ENCODE peak calls at places on chromosomes 12 and 14, in five cellular contexts. S is posterior cingulate gyrus; P is NCI-H1092 treated with DMSO at 0.1 percent for 48 hours; L is stimulated activated CD8-positive, alpha-beta memory T cell treated with anti-CD3 and anti-CD28 coated beads, Interleukin-12 subunit alpha, Interleukin-12 subunit beta, amount 100 ng/mL, for 1 hour; K is neuronal stem cell. M is an unnamed sample.

GRCh38 chr12:110937104-110937641 is 16.8 kb upstream of the MYL2 start:
- DNase-seq in S (peak; percentile 89), P (peak; percentile 6), L (peak; percentile 30), K (peak; percentile 62), M (peak; percentile 32)

GRCh38 chr14:56247495-56248087 is 129.4 kb downstream of the PELI2 start:
- DNase-seq in S (no peak), P (no peak), L (no peak), K (no peak), M (no peak)

GRCh38 chr12:3432176-3432742 is 58.7 kb upstream of the PRMT8 start:
- DNase-seq in S (no peak), P (no peak), L (no peak), K (no peak), M (no peak)

GRCh38 chr14:36238666-36239363 is 62.3 kb upstream of the PTCSC3 start:
- DNase-seq in S (no peak), P (no peak), L (no peak), K (no peak), M (no peak)

GRCh38 chr12:114919479-114919878 is 235.5 kb upstream of the TBX3 start:
- DNase-seq in S (no peak), P (no peak), L (no peak), K (no peak), M (no peak)

GRCh38 chr12:13377698-13378097 is 181.2 kb downstream of the EMP1 start:
- DNase-seq in S (no peak), P (no peak), L (no peak), K (no peak), M (no peak)

GRCh38 chr12:113973109-113973904 is 7.2 kb upstream of the RBM19 start:
- DNase-seq in S (no peak), P (no peak), L (no peak), K (no peak), M (no peak)

GRCh38 chr14:101026341-101026740 is 122.8 kb upstream of the RTL1 start:
- DNase-seq in S (no peak), P (no peak), L (no peak), K (no peak), M (no peak)

GRCh38 chr14:23125933-23126524 is 7.0 kb upstream of the CEBPE start:
- DNase-seq in S (peak; percentile 76), P (no peak), L (no peak), K (no peak), M (no peak)

GRCh38 chr14:104140463-104141331 is 2.3 kb downstream of the KIF26A start:
- DNase-seq in S (no peak), P (no peak), L (no peak), K (no peak), M (no peak)

GRCh38 chr14:88682495-88683114 is 110.1 kb downstream of the EML5 start:
- DNase-seq in S (no peak), P (no peak), L (no peak), K (no peak), M (no peak)

GRCh38 chr14:72605096-72605920 is 288.6 kb downstream of the DPF3 start:
- DNase-seq in S (no peak), P (no peak), L (no peak), K (no peak), M (no peak)

GRCh38 chr12:57461326-57461903 is 1.8 kb downstream of the GLI1 start:
- DNase-seq in S (no peak), P (no peak), L (no peak), K (peak; percentile 65), M (peak; percentile 46)

GRCh38 chr12:70798016-70798768 is 122.3 kb downstream of the PTPRR start:
- DNase-seq in S (no peak), P (no peak), L (no peak), K (no peak), M (no peak)

GRCh38 chr12:54759751-54760150 is 94.6 kb upstream of the MUCL1 start:
- DNase-seq in S (no peak), P (peak; percentile 51), L (no peak), K (peak; percentile 24), M (peak; percentile 5)

GRCh38 chr14:37588956-37589737 is 5.9 kb downstream of the FOXA1 start:
- DNase-seq in S (no peak), P (peak; percentile 90), L (no peak), K (no peak), M (peak; percentile 56)

GRCh38 chr12:94640134-94640928 is 10.0 kb downstream of the TMCC3 start:
- DNase-seq in S (no peak), P (no peak), L (no peak), K (no peak), M (no peak)

GRCh38 chr14:21041676-21042433 is at the start of gene RNASE7:
- DNase-seq in S (no peak), P (no peak), L (no peak), K (no peak), M (no peak)

GRCh38 chr12:125015680-125016310 is 22.4 kb downstream of the BRI3BP start:
- DNase-seq in S (peak; percentile 86), P (peak; percentile 67), L (no peak), K (no peak), M (peak; percentile 54)

GRCh38 chr12:62600038-62600437 is 133.4 kb downstream of the MON2 start:
- DNase-seq in S (no peak), P (no peak), L (no peak), K (no peak), M (no peak)

GRCh38 chr14:52179151-52179790 is 88.2 kb upstream of the PTGDR start:
- DNase-seq in S (no peak), P (no peak), L (no peak), K (no peak), M (no peak)

GRCh38 chr12:95767703-95768102 is 22.9 kb downstream of the NTN4 start:
- DNase-seq in S (no peak), P (no peak), L (no peak), K (no peak), M (no peak)

M was measured in NCI-H146.